ENCODE peak calls at places on chromosome 10, in nine cellular contexts. One of them, this sample, is unnamed.

GRCh38 chr10:97320480-97321031 is 1.5 kb downstream of the FRAT1 start:
- DNase-seq in breast epithelium: no peak
- DNase-seq in RWPE1: no peak
- DNase-seq in SK-N-SH: peak
- DNase-seq in stomach: peak
- DNase-seq in effector memory CD4-positive, alpha-beta T cell: no peak
- DNase-seq in SJSA1: no peak
- DNase-seq in testis: peak
- DNase-seq in upper lobe of right lung: peak
- DNase-seq in this sample: peak

GRCh38 chr10:99595770-99596465 is 24.3 kb downstream of the SLC25A28 start:
- DNase-seq in breast epithelium: no peak
- DNase-seq in RWPE1: no peak
- DNase-seq in SK-N-SH: no peak
- DNase-seq in stomach: no peak
- DNase-seq in effector memory CD4-positive, alpha-beta T cell: no peak
- DNase-seq in SJSA1: no peak
- DNase-seq in testis: no peak
- DNase-seq in upper lobe of right lung: no peak
- DNase-seq in this sample: no peak

GRCh38 chr10:94397549-94398370 is 4.6 kb upstream of the TBC1D12 start:
- DNase-seq in breast epithelium: no peak
- DNase-seq in RWPE1: peak
- DNase-seq in SK-N-SH: peak
- DNase-seq in stomach: no peak
- DNase-seq in effector memory CD4-positive, alpha-beta T cell: no peak
- DNase-seq in SJSA1: peak
- DNase-seq in testis: no peak
- DNase-seq in upper lobe of right lung: no peak
- DNase-seq in this sample: no peak

GRCh38 chr10:117360016-117360415 is 15.2 kb downstream of the PDZD8 start:
- DNase-seq in breast epithelium: no peak
- DNase-seq in RWPE1: peak
- DNase-seq in SK-N-SH: no peak
- DNase-seq in stomach: no peak
- DNase-seq in effector memory CD4-positive, alpha-beta T cell: no peak
- DNase-seq in SJSA1: no peak
- DNase-seq in testis: no peak
- DNase-seq in upper lobe of right lung: no peak
- DNase-seq in this sample: no peak

GRCh38 chr10:3680186-3680585 is 104.8 kb downstream of the KLF6 start:
- DNase-seq in breast epithelium: no peak
- DNase-seq in RWPE1: no peak
- DNase-seq in SK-N-SH: no peak
- DNase-seq in stomach: no peak
- DNase-seq in effector memory CD4-positive, alpha-beta T cell: no peak
- DNase-seq in SJSA1: no peak
- DNase-seq in testis: no peak
- DNase-seq in upper lobe of right lung: no peak
- DNase-seq in this sample: no peak

GRCh38 chr10:69634759-69635425 is 4.8 kb downstream of the FAM241B start:
- DNase-seq in breast epithelium: peak
- DNase-seq in RWPE1: no peak
- DNase-seq in SK-N-SH: no peak
- DNase-seq in stomach: peak
- DNase-seq in effector memory CD4-positive, alpha-beta T cell: no peak
- DNase-seq in SJSA1: no peak
- DNase-seq in testis: no peak
- DNase-seq in upper lobe of right lung: no peak
- DNase-seq in this sample: no peak

GRCh38 chr10:123858039-123858740 is 33.4 kb downstream of the CPXM2 start:
- DNase-seq in breast epithelium: no peak
- DNase-seq in RWPE1: no peak
- DNase-seq in SK-N-SH: peak
- DNase-seq in stomach: no peak
- DNase-seq in effector memory CD4-positive, alpha-beta T cell: no peak
- DNase-seq in SJSA1: no peak
- DNase-seq in testis: no peak
- DNase-seq in upper lobe of right lung: no peak
- DNase-seq in this sample: no peak

GRCh38 chr10:63543576-63543962 is 22.4 kb downstream of the REEP3 start:
- DNase-seq in breast epithelium: no peak
- DNase-seq in RWPE1: no peak
- DNase-seq in SK-N-SH: no peak
- DNase-seq in stomach: no peak
- DNase-seq in effector memory CD4-positive, alpha-beta T cell: no peak
- DNase-seq in SJSA1: no peak
- DNase-seq in testis: no peak
- DNase-seq in upper lobe of right lung: no peak
- DNase-seq in this sample: no peak

GRCh38 chr10:104327745-104328635 is 10.3 kb downstream of the ITPRIP start:
- DNase-seq in breast epithelium: no peak
- DNase-seq in RWPE1: peak
- DNase-seq in SK-N-SH: no peak
- DNase-seq in stomach: no peak
- DNase-seq in effector memory CD4-positive, alpha-beta T cell: no peak
- DNase-seq in SJSA1: peak
- DNase-seq in testis: peak
- DNase-seq in upper lobe of right lung: no peak
- DNase-seq in this sample: peak

GRCh38 chr10:17026686-17027485 is 102.7 kb downstream of the CUBN start:
- DNase-seq in breast epithelium: no peak
- DNase-seq in RWPE1: peak
- DNase-seq in SK-N-SH: no peak
- DNase-seq in stomach: no peak
- DNase-seq in effector memory CD4-positive, alpha-beta T cell: peak
- DNase-seq in SJSA1: no peak
- DNase-seq in testis: no peak
- DNase-seq in upper lobe of right lung: no peak
- DNase-seq in this sample: no peak

GRCh38 chr10:112223725-112224124 is 40.2 kb upstream of the GPAM start:
- DNase-seq in breast epithelium: no peak
- DNase-seq in RWPE1: no peak
- DNase-seq in SK-N-SH: no peak
- DNase-seq in stomach: no peak
- DNase-seq in effector memory CD4-positive, alpha-beta T cell: no peak
- DNase-seq in SJSA1: no peak
- DNase-seq in testis: no peak
- DNase-seq in upper lobe of right lung: no peak
- DNase-seq in this sample: no peak

GRCh38 chr10:4693967-4694366 is 132.0 kb upstream of the AKR1E2 start:
- DNase-seq in breast epithelium: no peak
- DNase-seq in RWPE1: no peak
- DNase-seq in SK-N-SH: no peak
- DNase-seq in stomach: no peak
- DNase-seq in effector memory CD4-positive, alpha-beta T cell: no peak
- DNase-seq in SJSA1: no peak
- DNase-seq in testis: no peak
- DNase-seq in upper lobe of right lung: no peak
- DNase-seq in this sample: no peak

GRCh38 chr10:102714621-102715455 is at the start of gene SFXN2:
- DNase-seq in breast epithelium: no peak
- DNase-seq in RWPE1: no peak
- DNase-seq in SK-N-SH: no peak
- DNase-seq in stomach: peak
- DNase-seq in effector memory CD4-positive, alpha-beta T cell: peak
- DNase-seq in SJSA1: no peak
- DNase-seq in testis: peak
- DNase-seq in upper lobe of right lung: peak
- DNase-seq in this sample: no peak

GRCh38 chr10:132185601-132186487 is 904 bp upstream of the DPYSL4 start:
- DNase-seq in breast epithelium: no peak
- DNase-seq in RWPE1: peak
- DNase-seq in SK-N-SH: no peak
- DNase-seq in stomach: peak
- DNase-seq in effector memory CD4-positive, alpha-beta T cell: peak
- DNase-seq in SJSA1: no peak
- DNase-seq in testis: peak
- DNase-seq in upper lobe of right lung: no peak
- DNase-seq in this sample: no peak

GRCh38 chr10:26642896-26643653 is 54.4 kb upstream of the PDSS1 start:
- DNase-seq in breast epithelium: no peak
- DNase-seq in RWPE1: no peak
- DNase-seq in SK-N-SH: peak
- DNase-seq in stomach: no peak
- DNase-seq in effector memory CD4-positive, alpha-beta T cell: no peak
- DNase-seq in SJSA1: no peak
- DNase-seq in testis: peak
- DNase-seq in upper lobe of right lung: no peak
- DNase-seq in this sample: no peak

GRCh38 chr10:31399631-31400030 is 80.6 kb downstream of the ZEB1 start:
- DNase-seq in breast epithelium: no peak
- DNase-seq in RWPE1: no peak
- DNase-seq in SK-N-SH: no peak
- DNase-seq in stomach: no peak
- DNase-seq in effector memory CD4-positive, alpha-beta T cell: no peak
- DNase-seq in SJSA1: no peak
- DNase-seq in testis: no peak
- DNase-seq in upper lobe of right lung: no peak
- DNase-seq in this sample: peak

GRCh38 chr10:48595533-48595932 is 9.3 kb downstream of the ARHGAP22 start:
- DNase-seq in breast epithelium: no peak
- DNase-seq in RWPE1: no peak
- DNase-seq in SK-N-SH: no peak
- DNase-seq in stomach: no peak
- DNase-seq in effector memory CD4-positive, alpha-beta T cell: no peak
- DNase-seq in SJSA1: no peak
- DNase-seq in testis: no peak
- DNase-seq in upper lobe of right lung: no peak
- DNase-seq in this sample: no peak

GRCh38 chr10:130935051-130935450 is 376.5 kb downstream of the TCERG1L start:
- DNase-seq in breast epithelium: no peak
- DNase-seq in RWPE1: no peak
- DNase-seq in SK-N-SH: no peak
- DNase-seq in stomach: no peak
- DNase-seq in effector memory CD4-positive, alpha-beta T cell: no peak
- DNase-seq in SJSA1: no peak
- DNase-seq in testis: peak
- DNase-seq in upper lobe of right lung: no peak
- DNase-seq in this sample: no peak

GRCh38 chr10:20858292-20859124 is 38.6 kb downstream of the NEBL start:
- DNase-seq in breast epithelium: no peak
- DNase-seq in RWPE1: peak
- DNase-seq in SK-N-SH: peak
- DNase-seq in stomach: no peak
- DNase-seq in effector memory CD4-positive, alpha-beta T cell: no peak
- DNase-seq in SJSA1: peak
- DNase-seq in testis: no peak
- DNase-seq in upper lobe of right lung: no peak
- DNase-seq in this sample: no peak

GRCh38 chr10:100894589-100895294 is 18.0 kb upstream of the SLF2 start:
- DNase-seq in breast epithelium: no peak
- DNase-seq in RWPE1: no peak
- DNase-seq in SK-N-SH: no peak
- DNase-seq in stomach: no peak
- DNase-seq in effector memory CD4-positive, alpha-beta T cell: no peak
- DNase-seq in SJSA1: no peak
- DNase-seq in testis: no peak
- DNase-seq in upper lobe of right lung: no peak
- DNase-seq in this sample: no peak
- H3K27ac ChIP-seq in breast epithelium: no peak
- H3K27ac ChIP-seq in RWPE1: no peak
- H3K27ac ChIP-seq in SK-N-SH: no peak
- H3K27ac ChIP-seq in stomach: no peak
- H3K27ac ChIP-seq in effector memory CD4-positive, alpha-beta T cell: no peak
- H3K27ac ChIP-seq in SJSA1: no peak
- H3K27ac ChIP-seq in testis: no peak
- H3K27ac ChIP-seq in upper lobe of right lung: no peak
- H3K27ac ChIP-seq in this sample: no peak

GRCh38 chr10:58384095-58384494 is 1.1 kb upstream of the TFAM start:
- DNase-seq in breast epithelium: no peak
- DNase-seq in RWPE1: no peak
- DNase-seq in SK-N-SH: no peak
- DNase-seq in stomach: no peak
- DNase-seq in effector memory CD4-positive, alpha-beta T cell: no peak
- DNase-seq in SJSA1: no peak
- DNase-seq in testis: no peak
- DNase-seq in upper lobe of right lung: no peak
- DNase-seq in this sample: no peak
- H3K27ac ChIP-seq in breast epithelium: peak
- H3K27ac ChIP-seq in RWPE1: no peak
- H3K27ac ChIP-seq in SK-N-SH: peak
- H3K27ac ChIP-seq in stomach: peak
- H3K27ac ChIP-seq in effector memory CD4-positive, alpha-beta T cell: peak
- H3K27ac ChIP-seq in SJSA1: no peak
- H3K27ac ChIP-seq in testis: peak
- H3K27ac ChIP-seq in upper lobe of right lung: peak
- H3K27ac ChIP-seq in this sample: peak

GRCh38 chr10:5813091-5813340 is 218 bp downstream of the GDI2 start:
- DNase-seq in breast epithelium: no peak
- DNase-seq in RWPE1: no peak
- DNase-seq in SK-N-SH: no peak
- DNase-seq in stomach: no peak
- DNase-seq in effector memory CD4-positive, alpha-beta T cell: no peak
- DNase-seq in SJSA1: no peak
- DNase-seq in testis: no peak
- DNase-seq in upper lobe of right lung: no peak
- DNase-seq in this sample: no peak

GRCh38 chr10:5809541-5810154 is 3.6 kb downstream of the GDI2 start:
- DNase-seq in breast epithelium: no peak
- DNase-seq in RWPE1: no peak
- DNase-seq in SK-N-SH: no peak
- DNase-seq in stomach: no peak
- DNase-seq in effector memory CD4-positive, alpha-beta T cell: no peak
- DNase-seq in SJSA1: no peak
- DNase-seq in testis: no peak
- DNase-seq in upper lobe of right lung: no peak
- DNase-seq in this sample: no peak

GRCh38 chr10:5812283-5813090 is 747 bp downstream of the GDI2 start:
- DNase-seq in breast epithelium: peak
- DNase-seq in RWPE1: peak
- DNase-seq in SK-N-SH: peak
- DNase-seq in stomach: peak
- DNase-seq in effector memory CD4-positive, alpha-beta T cell: peak
- DNase-seq in SJSA1: no peak
- DNase-seq in testis: peak
- DNase-seq in upper lobe of right lung: peak
- DNase-seq in this sample: peak

GRCh38 chr10:5810235-5810634 is 3.0 kb downstream of the GDI2 start:
- DNase-seq in breast epithelium: no peak
- DNase-seq in RWPE1: no peak
- DNase-seq in SK-N-SH: no peak
- DNase-seq in stomach: no peak
- DNase-seq in effector memory CD4-positive, alpha-beta T cell: no peak
- DNase-seq in SJSA1: no peak
- DNase-seq in testis: no peak
- DNase-seq in upper lobe of right lung: no peak
- DNase-seq in this sample: no peak

GRCh38 chr10:5811387-5811821 is 1.8 kb downstream of the GDI2 start:
- DNase-seq in breast epithelium: no peak
- DNase-seq in RWPE1: peak
- DNase-seq in SK-N-SH: no peak
- DNase-seq in stomach: no peak
- DNase-seq in effector memory CD4-positive, alpha-beta T cell: no peak
- DNase-seq in SJSA1: peak
- DNase-seq in testis: no peak
- DNase-seq in upper lobe of right lung: no peak
- DNase-seq in this sample: no peak
- H3K27ac ChIP-seq in breast epithelium: no peak
- H3K27ac ChIP-seq in RWPE1: no peak
- H3K27ac ChIP-seq in SK-N-SH: peak
- H3K27ac ChIP-seq in stomach: no peak
- H3K27ac ChIP-seq in effector memory CD4-positive, alpha-beta T cell: peak
- H3K27ac ChIP-seq in SJSA1: no peak
- H3K27ac ChIP-seq in testis: peak
- H3K27ac ChIP-seq in upper lobe of right lung: no peak
- H3K27ac ChIP-seq in this sample: no peak

GRCh38 chr10:61901829-61902447 is 439 bp downstream of the ARID5B start:
- DNase-seq in breast epithelium: no peak
- DNase-seq in RWPE1: no peak
- DNase-seq in SK-N-SH: no peak
- DNase-seq in stomach: no peak
- DNase-seq in effector memory CD4-positive, alpha-beta T cell: no peak
- DNase-seq in SJSA1: peak
- DNase-seq in testis: peak
- DNase-seq in upper lobe of right lung: no peak
- DNase-seq in this sample: no peak
- H3K27ac ChIP-seq in breast epithelium: peak
- H3K27ac ChIP-seq in RWPE1: peak
- H3K27ac ChIP-seq in SK-N-SH: peak
- H3K27ac ChIP-seq in stomach: peak
- H3K27ac ChIP-seq in effector memory CD4-positive, alpha-beta T cell: peak
- H3K27ac ChIP-seq in SJSA1: peak
- H3K27ac ChIP-seq in testis: peak
- H3K27ac ChIP-seq in upper lobe of right lung: peak
- H3K27ac ChIP-seq in this sample: peak

This sample was measured in substantia nigra.